ENCODE peak calls at places on chromosomes 6 and 20, in four cellular contexts. W, E, A and Z are unnamed samples.

GRCh38 chr20:43583982-43584432 is 6.7 kb upstream of the IFT52 start:
- DNase-seq in W (peak; percentile 62), E (peak; percentile 51), A (no peak), Z (peak; percentile 83)

GRCh38 chr6:169962604-169963469 is 211.4 kb downstream of the ERMARD start:
- DNase-seq in W (no peak), E (no peak), A (no peak), Z (no peak)

GRCh38 chr20:6108330-6108729 is 14.5 kb downstream of the FERMT1 start:
- DNase-seq in W (no peak), E (no peak), A (no peak), Z (no peak)

GRCh38 chr20:16106191-16106849 is 466.9 kb downstream of the KIF16B start:
- DNase-seq in W (no peak), E (no peak), A (no peak), Z (no peak)

GRCh38 chr6:57254055-57254717 is 32.1 kb upstream of the RAB23 start:
- DNase-seq in W (no peak), E (no peak), A (no peak), Z (no peak)

GRCh38 chr6:158131926-158132325 is 36.1 kb downstream of the SERAC1 start:
- DNase-seq in W (peak; percentile 64), E (no peak), A (no peak), Z (no peak)

GRCh38 chr6:44630125-44631028 is 242.9 kb downstream of the CDC5L start:
- DNase-seq in W (peak; percentile 67), E (peak; percentile 30), A (peak; percentile 32), Z (peak; percentile 63)

GRCh38 chr6:72857791-72858190 is 235.9 kb downstream of the KCNQ5 start:
- DNase-seq in W (no peak), E (no peak), A (no peak), Z (no peak)

GRCh38 chr20:34075647-34076046 is 36.4 kb downstream of the EIF2S2 start:
- DNase-seq in W (no peak), E (no peak), A (no peak), Z (no peak)

GRCh38 chr6:30837870-30838269 is 46.4 kb upstream of the DDR1 start:
- DNase-seq in W (no peak), E (no peak), A (no peak), Z (no peak)